ENCODE peak calls at places on chromosome 3, in four cellular contexts. One of them, this sample, is unnamed.
A peak's percentile ranks its signal among the peaks of the same experiment; 100 is the strongest.

GRCh38 chr3:172174396-172175253 is 135.2 kb downstream of the FNDC3B start:
- DNase-seq in cardiac muscle cell: no peak
- DNase-seq in transverse colon: no peak
- DNase-seq in adrenal gland: no peak
- DNase-seq in this sample: peak; percentile 27

GRCh38 chr3:16085884-16086608 is 88.4 kb upstream of the GALNT15 start:
- DNase-seq in cardiac muscle cell: peak; percentile 83
- DNase-seq in transverse colon: no peak
- DNase-seq in adrenal gland: peak; percentile 55
- DNase-seq in this sample: no peak

GRCh38 chr3:23086366-23086765 is 116.8 kb upstream of the UBE2E2 start:
- DNase-seq in cardiac muscle cell: no peak
- DNase-seq in adrenal gland: no peak
- DNase-seq in transverse colon: no peak
- DNase-seq in this sample: no peak

GRCh38 chr3:62139957-62140356 is 233.4 kb downstream of the FEZF2 start:
- DNase-seq in adrenal gland: no peak
- DNase-seq in cardiac muscle cell: peak; percentile 78
- DNase-seq in transverse colon: no peak
- DNase-seq in this sample: no peak

GRCh38 chr3:22117751-22118346 is 366.8 kb upstream of the ZNF385D start:
- DNase-seq in cardiac muscle cell: peak; percentile 70
- DNase-seq in transverse colon: no peak
- DNase-seq in adrenal gland: no peak
- DNase-seq in this sample: no peak

GRCh38 chr3:194379651-194380050 is 10.1 kb upstream of the LRRC15 start:
- DNase-seq in transverse colon: no peak
- DNase-seq in adrenal gland: no peak
- DNase-seq in cardiac muscle cell: no peak
- DNase-seq in this sample: no peak

GRCh38 chr3:127744216-127744815 is 71.6 kb downstream of the ABTB1 start:
- DNase-seq in adrenal gland: no peak
- DNase-seq in transverse colon: no peak
- DNase-seq in cardiac muscle cell: no peak
- DNase-seq in this sample: no peak

GRCh38 chr3:124962403-124962940 is 27.9 kb upstream of the MUC13 start:
- DNase-seq in adrenal gland: no peak
- DNase-seq in transverse colon: no peak
- DNase-seq in cardiac muscle cell: peak; percentile 44
- DNase-seq in this sample: no peak

GRCh38 chr3:195096484-195097330 is 174.3 kb downstream of the XXYLT1 start:
- DNase-seq in adrenal gland: no peak
- DNase-seq in cardiac muscle cell: no peak
- DNase-seq in transverse colon: no peak
- DNase-seq in this sample: no peak

GRCh38 chr3:171976526-171976925 is 62.9 kb upstream of the FNDC3B start:
- DNase-seq in adrenal gland: no peak
- DNase-seq in transverse colon: no peak
- DNase-seq in cardiac muscle cell: no peak
- DNase-seq in this sample: no peak

GRCh38 chr3:108322352-108322751 is 26.0 kb downstream of the HHLA2 start:
- DNase-seq in adrenal gland: no peak
- DNase-seq in cardiac muscle cell: no peak
- DNase-seq in transverse colon: no peak
- DNase-seq in this sample: no peak

GRCh38 chr3:57752307-57752706 is 3.8 kb upstream of the SLMAP start:
- DNase-seq in cardiac muscle cell: no peak
- DNase-seq in transverse colon: peak; percentile 59
- DNase-seq in adrenal gland: no peak
- DNase-seq in this sample: no peak

GRCh38 chr3:40432793-40433192 is 24.3 kb upstream of the RPL14 start:
- DNase-seq in cardiac muscle cell: no peak
- DNase-seq in adrenal gland: no peak
- DNase-seq in transverse colon: no peak
- DNase-seq in this sample: no peak

DNA sequence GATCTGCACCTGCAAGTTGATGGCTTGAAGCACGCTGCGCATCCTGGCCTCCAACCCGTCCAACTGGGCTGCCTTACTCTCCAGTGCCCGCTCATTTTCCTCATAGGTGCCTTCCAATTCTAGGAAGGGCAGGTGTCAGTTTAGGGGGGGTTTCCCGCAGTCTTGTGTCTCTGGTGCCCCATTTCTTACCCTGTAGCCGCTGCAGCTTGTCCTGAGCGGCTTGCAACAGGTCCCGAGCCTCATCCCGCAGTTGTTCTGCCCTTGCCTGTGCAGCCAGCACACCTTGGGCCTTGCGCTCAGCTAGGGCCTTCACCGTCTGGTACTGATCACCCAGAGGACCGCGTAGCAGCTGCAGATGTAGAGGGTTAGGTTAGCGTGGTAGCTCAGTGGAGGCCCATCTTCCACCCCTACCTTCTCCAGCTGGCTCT is 635 bp upstream of the USP19 start:
- DNase-seq in cardiac muscle cell: no peak
- DNase-seq in transverse colon: no peak
- DNase-seq in adrenal gland: no peak
- DNase-seq in this sample: no peak
- H3K36me3 ChIP-seq in cardiac muscle cell: peaks cover 48% of the 10 kb centered on the region
- H3K36me3 ChIP-seq in transverse colon: peaks cover 2% of the 10 kb centered on the region
- H3K36me3 ChIP-seq in adrenal gland: no peaks in the 10 kb centered on the region
- H3K36me3 ChIP-seq in this sample: peaks cover 3% of the 10 kb centered on the region

GRCh38 chr3:52404391-52404790 is 40.5 kb downstream of the SEMA3G start:
- DNase-seq in transverse colon: no peak
- DNase-seq in cardiac muscle cell: no peak
- DNase-seq in adrenal gland: no peak
- DNase-seq in this sample: no peak
- H3K36me3 ChIP-seq in transverse colon: no peaks in the 10 kb centered on the region
- H3K36me3 ChIP-seq in cardiac muscle cell: peaks cover 54% of the 10 kb centered on the region
- H3K36me3 ChIP-seq in adrenal gland: no peaks in the 10 kb centered on the region
- H3K36me3 ChIP-seq in this sample: peaks cover 4% of the 10 kb centered on the region

GRCh38 chr3:145191543-145191942 is 969.4 kb downstream of the PLOD2 start:
- DNase-seq in adrenal gland: no peak
- DNase-seq in transverse colon: no peak
- DNase-seq in cardiac muscle cell: peak; percentile 29
- DNase-seq in this sample: peak; percentile 26

GRCh38 chr3:145197051-145197562 is 963.9 kb downstream of the PLOD2 start:
- DNase-seq in cardiac muscle cell: no peak
- DNase-seq in adrenal gland: peak; percentile 52
- DNase-seq in transverse colon: no peak
- DNase-seq in this sample: peak; percentile 35
- H3K36me3 ChIP-seq in cardiac muscle cell: no peaks in the 10 kb centered on the region
- H3K36me3 ChIP-seq in adrenal gland: no peaks in the 10 kb centered on the region
- H3K36me3 ChIP-seq in transverse colon: no peaks in the 10 kb centered on the region
- H3K36me3 ChIP-seq in this sample: no peaks in the 10 kb centered on the region

DNA sequence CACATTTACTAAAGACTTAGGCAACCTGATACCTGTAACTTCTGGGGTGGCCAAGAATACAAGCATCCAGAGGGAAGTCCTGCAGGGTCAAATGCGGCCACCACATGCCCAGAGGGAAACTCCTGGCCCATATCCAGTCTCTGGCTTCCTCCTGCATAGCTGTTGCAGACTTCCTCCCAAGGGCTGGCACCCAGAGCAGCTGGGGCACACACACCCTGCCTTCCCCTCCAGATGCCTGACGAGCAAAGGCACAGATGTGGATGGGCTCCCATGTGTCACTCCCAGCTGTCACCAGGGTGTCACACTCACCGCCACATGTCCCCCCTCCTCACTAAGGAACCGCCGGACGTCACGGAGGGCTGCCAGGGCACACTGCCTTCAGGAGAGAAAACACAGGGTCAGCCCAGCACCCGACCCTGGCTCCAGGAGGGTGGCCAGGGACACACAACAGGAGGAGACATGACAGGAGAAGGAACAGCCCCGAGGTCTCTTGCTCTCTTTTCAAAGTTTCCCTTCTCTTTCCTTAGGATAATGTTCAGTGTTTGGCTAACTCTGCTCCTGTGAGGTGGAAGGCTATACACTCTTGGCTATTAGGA is 13.2 kb downstream of the PFKFB4 start:
- DNase-seq in adrenal gland: peak; percentile 59
- DNase-seq in transverse colon: no peak
- DNase-seq in cardiac muscle cell: no peak
- DNase-seq in this sample: peak; percentile 56
- H3K36me3 ChIP-seq in adrenal gland: no peaks in the 10 kb centered on the region
- H3K36me3 ChIP-seq in transverse colon: no peaks in the 10 kb centered on the region
- H3K36me3 ChIP-seq in cardiac muscle cell: peaks cover 62% of the 10 kb centered on the region
- H3K36me3 ChIP-seq in this sample: no peaks in the 10 kb centered on the region

GRCh38 chr3:122111974-122112373 is 56.8 kb downstream of the CD86 start:
- DNase-seq in transverse colon: no peak
- DNase-seq in cardiac muscle cell: no peak
- DNase-seq in adrenal gland: no peak
- DNase-seq in this sample: no peak
- H3K36me3 ChIP-seq in transverse colon: no peaks in the 10 kb centered on the region
- H3K36me3 ChIP-seq in cardiac muscle cell: no peaks in the 10 kb centered on the region
- H3K36me3 ChIP-seq in adrenal gland: no peaks in the 10 kb centered on the region
- H3K36me3 ChIP-seq in this sample: no peaks in the 10 kb centered on the region

GRCh38 chr3:47856669-47857068 is 53.7 kb downstream of the DHX30 start:
- DNase-seq in cardiac muscle cell: no peak
- DNase-seq in transverse colon: no peak
- DNase-seq in adrenal gland: peak; percentile 72
- DNase-seq in this sample: no peak

GRCh38 chr3:47857151-47857550 is 54.2 kb downstream of the DHX30 start:
- DNase-seq in cardiac muscle cell: no peak
- DNase-seq in adrenal gland: no peak
- DNase-seq in transverse colon: no peak
- DNase-seq in this sample: no peak

GRCh38 chr3:47863391-47864128 is 60.6 kb downstream of the DHX30 start:
- DNase-seq in adrenal gland: no peak
- DNase-seq in cardiac muscle cell: no peak
- DNase-seq in transverse colon: no peak
- DNase-seq in this sample: no peak

GRCh38 chr3:47855461-47856383 is 52.8 kb downstream of the DHX30 start:
- DNase-seq in cardiac muscle cell: no peak
- DNase-seq in transverse colon: no peak
- DNase-seq in adrenal gland: peak; percentile 65
- DNase-seq in this sample: no peak

GRCh38 chr3:47860206-47860605 is 57.3 kb downstream of the DHX30 start:
- DNase-seq in adrenal gland: no peak
- DNase-seq in cardiac muscle cell: no peak
- DNase-seq in transverse colon: peak; percentile 0
- DNase-seq in this sample: no peak
- H3K36me3 ChIP-seq in adrenal gland: no peaks in the 10 kb centered on the region
- H3K36me3 ChIP-seq in cardiac muscle cell: peaks cover 18% of the 10 kb centered on the region
- H3K36me3 ChIP-seq in transverse colon: peaks cover 6% of the 10 kb centered on the region
- H3K36me3 ChIP-seq in this sample: no peaks in the 10 kb centered on the region

GRCh38 chr3:65231544-65231943 is 543.7 kb upstream of the ADAMTS9 start:
- DNase-seq in cardiac muscle cell: no peak
- DNase-seq in transverse colon: no peak
- DNase-seq in adrenal gland: no peak
- DNase-seq in this sample: peak; percentile 77

GRCh38 chr3:65238652-65239051 is 550.9 kb upstream of the ADAMTS9 start:
- DNase-seq in transverse colon: no peak
- DNase-seq in adrenal gland: no peak
- DNase-seq in cardiac muscle cell: no peak
- DNase-seq in this sample: no peak

GRCh38 chr3:65234499-65234898 is 546.7 kb upstream of the ADAMTS9 start:
- DNase-seq in adrenal gland: no peak
- DNase-seq in cardiac muscle cell: no peak
- DNase-seq in transverse colon: no peak
- DNase-seq in this sample: no peak

GRCh38 chr3:65230251-65231140 is 542.7 kb upstream of the ADAMTS9 start:
- DNase-seq in cardiac muscle cell: no peak
- DNase-seq in transverse colon: no peak
- DNase-seq in adrenal gland: no peak
- DNase-seq in this sample: peak; percentile 50

GRCh38 chr3:65233561-65233960 is 545.8 kb upstream of the ADAMTS9 start:
- DNase-seq in transverse colon: no peak
- DNase-seq in cardiac muscle cell: no peak
- DNase-seq in adrenal gland: no peak
- DNase-seq in this sample: no peak
- H3K36me3 ChIP-seq in transverse colon: no peaks in the 10 kb centered on the region
- H3K36me3 ChIP-seq in cardiac muscle cell: no peaks in the 10 kb centered on the region
- H3K36me3 ChIP-seq in adrenal gland: no peaks in the 10 kb centered on the region
- H3K36me3 ChIP-seq in this sample: peaks cover 3% of the 10 kb centered on the region